ENCODE peak calls at places on chromosome 18, in five cellular contexts. One of them, this sample, is unnamed.

GRCh38 chr18:49619792-49620191 is 57.9 kb downstream of the LIPG start:
- DNase-seq in IMR-90: no peak
- DNase-seq in neuronal stem cell: no peak
- DNase-seq in CD4-positive, alpha-beta memory T cell: no peak
- DNase-seq in H9: no peak
- DNase-seq in this sample: no peak

GRCh38 chr18:23166863-23167531 is 31.7 kb downstream of the CABLES1 start:
- DNase-seq in H9: no peak
- DNase-seq in neuronal stem cell: no peak
- DNase-seq in CD4-positive, alpha-beta memory T cell: no peak
- DNase-seq in IMR-90: no peak
- DNase-seq in this sample: no peak

GRCh38 chr18:44835555-44836156 is 155.0 kb downstream of the SETBP1 start:
- DNase-seq in IMR-90: no peak
- DNase-seq in H9: no peak
- DNase-seq in CD4-positive, alpha-beta memory T cell: no peak
- DNase-seq in neuronal stem cell: no peak
- DNase-seq in this sample: no peak

GRCh38 chr18:79927597-79928562 is 23.6 kb downstream of the SLC66A2 start:
- DNase-seq in CD4-positive, alpha-beta memory T cell: no peak
- DNase-seq in IMR-90: no peak
- DNase-seq in H9: peak
- DNase-seq in neuronal stem cell: no peak
- DNase-seq in this sample: peak

GRCh38 chr18:77622009-77622692 is 372.5 kb downstream of the GALR1 start:
- DNase-seq in CD4-positive, alpha-beta memory T cell: peak
- DNase-seq in IMR-90: no peak
- DNase-seq in neuronal stem cell: no peak
- DNase-seq in H9: no peak
- DNase-seq in this sample: no peak

GRCh38 chr18:9417081-9417841 is 58.1 kb upstream of the RALBP1 start:
- DNase-seq in CD4-positive, alpha-beta memory T cell: no peak
- DNase-seq in H9: no peak
- DNase-seq in IMR-90: peak
- DNase-seq in neuronal stem cell: no peak
- DNase-seq in this sample: peak

GRCh38 chr18:79934311-79935097 is 16.9 kb downstream of the SLC66A2 start:
- DNase-seq in IMR-90: no peak
- DNase-seq in neuronal stem cell: no peak
- DNase-seq in CD4-positive, alpha-beta memory T cell: no peak
- DNase-seq in H9: peak
- DNase-seq in this sample: peak

GRCh38 chr18:10526211-10526949 is 553 bp downstream of the NAPG start:
- DNase-seq in neuronal stem cell: peak
- DNase-seq in IMR-90: peak
- DNase-seq in CD4-positive, alpha-beta memory T cell: peak
- DNase-seq in H9: peak
- DNase-seq in this sample: peak

GRCh38 chr18:54801374-54801773 is 26.9 kb upstream of the RAB27B start:
- DNase-seq in CD4-positive, alpha-beta memory T cell: no peak
- DNase-seq in neuronal stem cell: no peak
- DNase-seq in IMR-90: no peak
- DNase-seq in H9: no peak
- DNase-seq in this sample: no peak

GRCh38 chr18:25349131-25349925 is 2.6 kb downstream of the ZNF521 start:
- DNase-seq in neuronal stem cell: peak
- DNase-seq in CD4-positive, alpha-beta memory T cell: no peak
- DNase-seq in H9: peak
- DNase-seq in IMR-90: peak
- DNase-seq in this sample: peak

GRCh38 chr18:25348361-25349130 is 3.4 kb downstream of the ZNF521 start:
- DNase-seq in CD4-positive, alpha-beta memory T cell: no peak
- DNase-seq in IMR-90: no peak
- DNase-seq in H9: no peak
- DNase-seq in neuronal stem cell: no peak
- DNase-seq in this sample: no peak

GRCh38 chr18:25351280-25351772 is 640 bp downstream of the ZNF521 start:
- DNase-seq in CD4-positive, alpha-beta memory T cell: no peak
- DNase-seq in neuronal stem cell: peak
- DNase-seq in IMR-90: peak
- DNase-seq in H9: no peak
- DNase-seq in this sample: no peak

GRCh38 chr18:25350561-25351201 is 1.3 kb downstream of the ZNF521 start:
- DNase-seq in H9: peak
- DNase-seq in IMR-90: peak
- DNase-seq in CD4-positive, alpha-beta memory T cell: no peak
- DNase-seq in neuronal stem cell: peak
- DNase-seq in this sample: peak

DNA sequence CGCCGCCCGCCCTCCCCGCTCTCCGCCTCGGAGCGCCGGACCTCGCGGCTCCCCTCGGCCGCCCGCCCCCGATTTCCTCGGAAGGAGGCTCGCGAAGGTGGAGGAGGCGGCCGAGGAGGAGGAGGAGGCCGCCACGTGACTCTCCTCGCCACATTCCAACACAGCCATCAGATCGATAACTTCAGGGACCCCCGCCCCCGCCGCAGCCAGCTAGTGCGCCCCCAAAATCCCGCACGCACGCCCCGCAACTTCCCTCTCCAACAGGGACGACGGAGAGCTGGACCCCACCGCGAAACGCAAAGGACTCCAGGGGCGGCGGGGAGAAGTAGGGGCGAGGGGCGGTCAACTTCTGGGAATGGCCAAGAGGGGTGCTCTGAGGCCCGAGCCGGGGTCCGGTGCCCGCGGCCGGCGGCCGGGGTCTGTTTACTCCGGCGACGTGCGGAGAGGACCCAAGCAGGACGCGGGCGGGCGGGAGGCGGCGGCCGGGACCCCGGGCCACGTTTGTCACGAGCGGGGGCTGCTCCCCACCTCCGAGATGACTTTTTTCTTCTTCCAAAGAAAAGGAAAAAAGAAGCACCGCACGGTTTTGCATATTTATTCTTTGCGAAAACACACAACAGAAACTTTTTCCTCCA is 1.9 kb downstream of the ZNF521 start:
- DNase-seq in neuronal stem cell: peak
- DNase-seq in CD4-positive, alpha-beta memory T cell: no peak
- DNase-seq in H9: peak
- DNase-seq in IMR-90: peak
- DNase-seq in this sample: peak
- H3K27ac ChIP-seq in neuronal stem cell: peak
- H3K27ac ChIP-seq in CD4-positive, alpha-beta memory T cell: no peak
- H3K27ac ChIP-seq in H9: no peak
- H3K27ac ChIP-seq in IMR-90: peak
- H3K27ac ChIP-seq in this sample: peak

GRCh38 chr18:5519448-5520362 is 24.1 kb downstream of the EPB41L3 start:
- DNase-seq in neuronal stem cell: no peak
- DNase-seq in IMR-90: peak
- DNase-seq in H9: no peak
- DNase-seq in CD4-positive, alpha-beta memory T cell: no peak
- DNase-seq in this sample: no peak
- H3K27ac ChIP-seq in neuronal stem cell: no peak
- H3K27ac ChIP-seq in IMR-90: no peak
- H3K27ac ChIP-seq in H9: no peak
- H3K27ac ChIP-seq in CD4-positive, alpha-beta memory T cell: no peak
- H3K27ac ChIP-seq in this sample: no peak

GRCh38 chr18:31091350-31091749 is 10.9 kb downstream of the DSC2 start:
- DNase-seq in H9: no peak
- DNase-seq in CD4-positive, alpha-beta memory T cell: no peak
- DNase-seq in neuronal stem cell: no peak
- DNase-seq in IMR-90: no peak
- DNase-seq in this sample: no peak
- H3K27ac ChIP-seq in H9: no peak
- H3K27ac ChIP-seq in CD4-positive, alpha-beta memory T cell: no peak
- H3K27ac ChIP-seq in neuronal stem cell: no peak
- H3K27ac ChIP-seq in IMR-90: no peak
- H3K27ac ChIP-seq in this sample: no peak

GRCh38 chr18:36396190-36396589 is 98.7 kb downstream of the FHOD3 start:
- DNase-seq in neuronal stem cell: no peak
- DNase-seq in CD4-positive, alpha-beta memory T cell: no peak
- DNase-seq in IMR-90: no peak
- DNase-seq in H9: no peak
- DNase-seq in this sample: no peak

GRCh38 chr18:36399055-36399454 is 101.5 kb downstream of the FHOD3 start:
- DNase-seq in neuronal stem cell: no peak
- DNase-seq in IMR-90: no peak
- DNase-seq in H9: no peak
- DNase-seq in CD4-positive, alpha-beta memory T cell: no peak
- DNase-seq in this sample: no peak

GRCh38 chr18:36394486-36394885 is 97.0 kb downstream of the FHOD3 start:
- DNase-seq in CD4-positive, alpha-beta memory T cell: no peak
- DNase-seq in neuronal stem cell: no peak
- DNase-seq in H9: no peak
- DNase-seq in IMR-90: no peak
- DNase-seq in this sample: no peak

GRCh38 chr18:36398419-36398818 is 100.9 kb downstream of the FHOD3 start:
- DNase-seq in CD4-positive, alpha-beta memory T cell: no peak
- DNase-seq in H9: no peak
- DNase-seq in neuronal stem cell: no peak
- DNase-seq in IMR-90: no peak
- DNase-seq in this sample: no peak

GRCh38 chr18:36397033-36397432 is 99.5 kb downstream of the FHOD3 start:
- DNase-seq in H9: no peak
- DNase-seq in neuronal stem cell: no peak
- DNase-seq in IMR-90: no peak
- DNase-seq in CD4-positive, alpha-beta memory T cell: no peak
- DNase-seq in this sample: no peak
- H3K27ac ChIP-seq in H9: no peak
- H3K27ac ChIP-seq in neuronal stem cell: no peak
- H3K27ac ChIP-seq in IMR-90: no peak
- H3K27ac ChIP-seq in CD4-positive, alpha-beta memory T cell: no peak
- H3K27ac ChIP-seq in this sample: no peak

GRCh38 chr18:58865009-58865345 is 300 bp downstream of the ZNF532 start:
- DNase-seq in CD4-positive, alpha-beta memory T cell: no peak
- DNase-seq in H9: no peak
- DNase-seq in neuronal stem cell: no peak
- DNase-seq in IMR-90: no peak
- DNase-seq in this sample: no peak
- H3K27ac ChIP-seq in CD4-positive, alpha-beta memory T cell: no peak
- H3K27ac ChIP-seq in H9: peak
- H3K27ac ChIP-seq in neuronal stem cell: peak
- H3K27ac ChIP-seq in IMR-90: peak
- H3K27ac ChIP-seq in this sample: peak

GRCh38 chr18:42821492-42821891 is 294.0 kb downstream of the RIT2 start:
- DNase-seq in IMR-90: no peak
- DNase-seq in neuronal stem cell: no peak
- DNase-seq in CD4-positive, alpha-beta memory T cell: no peak
- DNase-seq in H9: no peak
- DNase-seq in this sample: no peak
- H3K27ac ChIP-seq in IMR-90: no peak
- H3K27ac ChIP-seq in neuronal stem cell: no peak
- H3K27ac ChIP-seq in CD4-positive, alpha-beta memory T cell: no peak
- H3K27ac ChIP-seq in H9: no peak
- H3K27ac ChIP-seq in this sample: no peak

GRCh38 chr18:12840382-12840781 is 43.7 kb downstream of the PTPN2 start:
- DNase-seq in neuronal stem cell: no peak
- DNase-seq in H9: no peak
- DNase-seq in CD4-positive, alpha-beta memory T cell: no peak
- DNase-seq in IMR-90: no peak
- DNase-seq in this sample: no peak
- H3K27ac ChIP-seq in neuronal stem cell: no peak
- H3K27ac ChIP-seq in H9: no peak
- H3K27ac ChIP-seq in CD4-positive, alpha-beta memory T cell: peak
- H3K27ac ChIP-seq in IMR-90: no peak
- H3K27ac ChIP-seq in this sample: peak

This sample was measured in lower lobe of right lung.